ENCODE peak calls at places on chromosomes 3 and 15, in ten cellular contexts. One of them, this sample, is unnamed. For H3K4me1, the result is how much of the 10 kb centered on the place peaks cover.

GRCh38 chr3:105598047-105598796 is 231.5 kb downstream of the ALCAM start:
- DNase-seq in heart left ventricle: no peak
- DNase-seq in tibial nerve: no peak
- DNase-seq in prostate gland: no peak
- DNase-seq in HCT116: peak
- DNase-seq in right lobe of liver: no peak
- DNase-seq in sigmoid colon: no peak
- DNase-seq in spleen: no peak
- DNase-seq in GM12878: no peak
- DNase-seq in stomach: no peak
- DNase-seq in this sample: no peak

GRCh38 chr15:77527164-77527778 is 105.4 kb downstream of the LINGO1 start:
- DNase-seq in spleen: peak
- DNase-seq in right lobe of liver: peak
- DNase-seq in tibial nerve: no peak
- DNase-seq in heart left ventricle: peak
- DNase-seq in HCT116: no peak
- DNase-seq in stomach: peak
- DNase-seq in sigmoid colon: peak
- DNase-seq in prostate gland: no peak
- DNase-seq in GM12878: no peak
- DNase-seq in this sample: peak

GRCh38 chr3:170052398-170052797 is 14.6 kb downstream of the GPR160 start:
- DNase-seq in spleen: no peak
- DNase-seq in HCT116: no peak
- DNase-seq in tibial nerve: no peak
- DNase-seq in right lobe of liver: no peak
- DNase-seq in sigmoid colon: no peak
- DNase-seq in heart left ventricle: no peak
- DNase-seq in prostate gland: no peak
- DNase-seq in GM12878: no peak
- DNase-seq in stomach: no peak
- DNase-seq in this sample: no peak

GRCh38 chr15:70385052-70385451 is 287.3 kb upstream of the TLE3 start:
- DNase-seq in HCT116: no peak
- DNase-seq in stomach: no peak
- DNase-seq in GM12878: no peak
- DNase-seq in prostate gland: no peak
- DNase-seq in sigmoid colon: no peak
- DNase-seq in tibial nerve: no peak
- DNase-seq in spleen: no peak
- DNase-seq in right lobe of liver: no peak
- DNase-seq in heart left ventricle: no peak
- DNase-seq in this sample: no peak

GRCh38 chr3:120450914-120451669 is at the start of gene FSTL1:
- DNase-seq in heart left ventricle: peak
- DNase-seq in sigmoid colon: peak
- DNase-seq in spleen: peak
- DNase-seq in tibial nerve: peak
- DNase-seq in HCT116: no peak
- DNase-seq in right lobe of liver: no peak
- DNase-seq in stomach: no peak
- DNase-seq in GM12878: no peak
- DNase-seq in prostate gland: peak
- DNase-seq in this sample: peak

GRCh38 chr15:44711089-44711355 is at the start of gene PATL2:
- DNase-seq in right lobe of liver: no peak
- DNase-seq in prostate gland: no peak
- DNase-seq in spleen: no peak
- DNase-seq in stomach: no peak
- DNase-seq in GM12878: no peak
- DNase-seq in HCT116: no peak
- DNase-seq in heart left ventricle: no peak
- DNase-seq in sigmoid colon: no peak
- DNase-seq in tibial nerve: no peak
- DNase-seq in this sample: no peak

GRCh38 chr3:109874900-109875735 is 537.8 kb upstream of the DPPA4 start:
- DNase-seq in heart left ventricle: no peak
- DNase-seq in GM12878: no peak
- DNase-seq in tibial nerve: no peak
- DNase-seq in stomach: no peak
- DNase-seq in prostate gland: no peak
- DNase-seq in right lobe of liver: no peak
- DNase-seq in spleen: no peak
- DNase-seq in HCT116: no peak
- DNase-seq in sigmoid colon: no peak
- DNase-seq in this sample: no peak

GRCh38 chr15:97968380-97968779 is 7.9 kb downstream of the ARRDC4 start:
- DNase-seq in GM12878: no peak
- DNase-seq in prostate gland: no peak
- DNase-seq in HCT116: no peak
- DNase-seq in spleen: no peak
- DNase-seq in stomach: no peak
- DNase-seq in sigmoid colon: no peak
- DNase-seq in right lobe of liver: no peak
- DNase-seq in tibial nerve: no peak
- DNase-seq in heart left ventricle: no peak
- DNase-seq in this sample: no peak

GRCh38 chr15:45919806-45920205 is 285.0 kb downstream of the SQOR start:
- DNase-seq in heart left ventricle: no peak
- DNase-seq in HCT116: no peak
- DNase-seq in right lobe of liver: no peak
- DNase-seq in spleen: no peak
- DNase-seq in GM12878: no peak
- DNase-seq in stomach: no peak
- DNase-seq in prostate gland: no peak
- DNase-seq in tibial nerve: no peak
- DNase-seq in sigmoid colon: no peak
- DNase-seq in this sample: no peak

GRCh38 chr15:64337761-64338160 is 18.2 kb downstream of the CSNK1G1 start:
- DNase-seq in GM12878: no peak
- DNase-seq in tibial nerve: no peak
- DNase-seq in right lobe of liver: no peak
- DNase-seq in spleen: no peak
- DNase-seq in sigmoid colon: no peak
- DNase-seq in prostate gland: no peak
- DNase-seq in HCT116: no peak
- DNase-seq in stomach: no peak
- DNase-seq in heart left ventricle: no peak
- DNase-seq in this sample: no peak

GRCh38 chr15:38691951-38692788 is 127.6 kb upstream of the RASGRP1 start:
- DNase-seq in GM12878: no peak
- DNase-seq in spleen: no peak
- DNase-seq in sigmoid colon: no peak
- DNase-seq in HCT116: no peak
- DNase-seq in prostate gland: no peak
- DNase-seq in stomach: no peak
- DNase-seq in heart left ventricle: no peak
- DNase-seq in right lobe of liver: no peak
- DNase-seq in tibial nerve: no peak
- DNase-seq in this sample: no peak

GRCh38 chr15:95624100-95624499 is 706.4 kb upstream of the NR2F2 start:
- DNase-seq in tibial nerve: no peak
- DNase-seq in GM12878: no peak
- DNase-seq in stomach: no peak
- DNase-seq in spleen: no peak
- DNase-seq in heart left ventricle: no peak
- DNase-seq in right lobe of liver: no peak
- DNase-seq in prostate gland: no peak
- DNase-seq in HCT116: no peak
- DNase-seq in sigmoid colon: no peak
- DNase-seq in this sample: no peak

GRCh38 chr3:132210476-132211346 is 106.5 kb upstream of the ACP3 start:
- DNase-seq in spleen: no peak
- DNase-seq in stomach: peak
- DNase-seq in right lobe of liver: no peak
- DNase-seq in prostate gland: peak
- DNase-seq in heart left ventricle: no peak
- DNase-seq in GM12878: no peak
- DNase-seq in HCT116: peak
- DNase-seq in sigmoid colon: no peak
- DNase-seq in tibial nerve: no peak
- DNase-seq in this sample: peak

GRCh38 chr3:49255686-49256085 is 21.3 kb downstream of the C3orf62 start:
- DNase-seq in prostate gland: no peak
- DNase-seq in HCT116: no peak
- DNase-seq in tibial nerve: no peak
- DNase-seq in spleen: no peak
- DNase-seq in sigmoid colon: peak
- DNase-seq in stomach: no peak
- DNase-seq in heart left ventricle: no peak
- DNase-seq in right lobe of liver: no peak
- DNase-seq in GM12878: no peak
- DNase-seq in this sample: no peak

GRCh38 chr3:196273655-196274054 is 13.9 kb downstream of the PCYT1A start:
- DNase-seq in spleen: no peak
- DNase-seq in GM12878: no peak
- DNase-seq in right lobe of liver: no peak
- DNase-seq in tibial nerve: no peak
- DNase-seq in prostate gland: no peak
- DNase-seq in sigmoid colon: no peak
- DNase-seq in HCT116: no peak
- DNase-seq in heart left ventricle: no peak
- DNase-seq in stomach: no peak
- DNase-seq in this sample: no peak

GRCh38 chr3:185815391-185816282 is 9.2 kb downstream of the IGF2BP2 start:
- DNase-seq in sigmoid colon: no peak
- DNase-seq in right lobe of liver: no peak
- DNase-seq in heart left ventricle: no peak
- DNase-seq in prostate gland: no peak
- DNase-seq in tibial nerve: no peak
- DNase-seq in stomach: no peak
- DNase-seq in spleen: no peak
- DNase-seq in GM12878: no peak
- DNase-seq in HCT116: no peak
- DNase-seq in this sample: no peak

DNA sequence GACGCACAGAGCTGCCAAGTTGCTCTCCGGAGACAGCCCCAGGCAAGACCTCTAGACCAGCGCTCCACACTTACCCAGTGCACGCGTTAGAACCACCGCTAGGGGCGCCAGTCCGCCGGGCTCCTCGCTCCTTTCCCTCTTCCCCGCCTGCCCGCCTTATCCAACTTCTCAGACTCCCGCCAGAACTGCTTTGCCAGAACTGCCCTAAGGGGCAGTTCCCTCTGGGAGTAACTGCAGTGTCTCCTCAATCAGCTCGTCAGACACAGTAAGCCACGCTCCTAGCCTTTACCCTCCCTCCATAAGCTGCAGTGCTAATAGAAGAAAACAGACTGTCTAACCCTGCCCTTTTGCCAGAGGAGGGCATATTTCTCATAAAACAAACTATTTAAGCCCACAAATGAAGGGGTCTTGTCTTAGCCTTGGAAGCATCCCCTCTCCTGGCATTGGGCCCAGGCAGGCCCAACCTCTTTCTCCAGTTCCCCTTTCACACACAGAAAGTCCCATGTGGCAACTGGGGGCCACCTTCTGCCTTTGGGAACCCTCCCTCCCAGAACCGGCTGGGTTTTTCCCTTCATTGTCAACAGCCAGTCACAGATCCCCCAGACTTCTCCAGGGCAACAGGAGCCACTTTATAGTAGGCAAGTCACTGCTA is 3.7 kb downstream of the BMF start:
- DNase-seq in tibial nerve: peak
- DNase-seq in stomach: peak
- DNase-seq in HCT116: peak
- DNase-seq in spleen: peak
- DNase-seq in prostate gland: peak
- DNase-seq in right lobe of liver: peak
- DNase-seq in GM12878: no peak
- DNase-seq in sigmoid colon: peak
- DNase-seq in heart left ventricle: peak
- DNase-seq in this sample: peak
- H3K4me3 ChIP-seq in tibial nerve: no peak
- H3K4me3 ChIP-seq in stomach: peak
- H3K4me3 ChIP-seq in HCT116: no peak
- H3K4me3 ChIP-seq in spleen: peak
- H3K4me3 ChIP-seq in prostate gland: no peak
- H3K4me3 ChIP-seq in right lobe of liver: no peak
- H3K4me3 ChIP-seq in GM12878: peak
- H3K4me3 ChIP-seq in sigmoid colon: peak
- H3K4me3 ChIP-seq in heart left ventricle: no peak
- H3K4me3 ChIP-seq in this sample: peak

DNA sequence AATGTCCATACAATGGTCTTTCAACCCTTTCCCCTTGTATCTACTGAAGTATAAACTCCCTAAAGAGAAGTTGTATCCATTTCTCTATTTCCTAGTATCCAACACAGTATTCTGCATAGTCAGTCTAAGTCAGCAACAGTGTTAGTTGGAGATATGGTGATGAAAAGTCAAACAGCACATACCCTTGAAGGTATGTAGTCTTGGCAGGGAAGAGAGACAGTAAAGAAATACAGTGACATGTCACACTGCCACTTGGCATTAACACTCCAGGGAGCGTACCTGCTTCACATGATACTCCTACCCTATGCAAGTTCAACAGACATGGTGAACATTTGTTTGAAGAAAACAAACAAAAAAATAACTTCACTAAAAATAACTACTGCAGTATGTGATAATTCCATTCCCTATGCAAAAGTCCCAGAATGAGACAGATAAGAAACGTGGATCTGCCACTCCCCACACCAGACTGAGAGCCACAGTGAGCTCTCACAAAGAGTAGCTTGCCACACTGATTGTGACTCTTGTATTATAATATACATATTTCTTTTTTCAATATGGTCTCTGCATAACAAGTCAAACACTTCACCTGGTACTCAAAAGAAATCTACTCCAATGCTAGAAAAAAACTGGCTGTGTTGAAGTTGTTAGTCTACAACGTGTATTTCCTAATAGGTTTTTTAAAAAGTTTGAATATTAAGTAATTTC is 5.9 kb downstream of the PDCD10 start:
- DNase-seq in right lobe of liver: no peak
- DNase-seq in tibial nerve: no peak
- DNase-seq in stomach: no peak
- DNase-seq in sigmoid colon: no peak
- DNase-seq in HCT116: no peak
- DNase-seq in GM12878: no peak
- DNase-seq in spleen: no peak
- DNase-seq in heart left ventricle: no peak
- DNase-seq in prostate gland: no peak
- DNase-seq in this sample: no peak
- TF ChIP-seq POLR2A in right lobe of liver: no peak
- TF ChIP-seq POLR2A in tibial nerve: no peak
- TF ChIP-seq POLR2A in stomach: no peak
- TF ChIP-seq POLR2A in sigmoid colon: no peak
- TF ChIP-seq POLR2A in HCT116: no peak
- TF ChIP-seq POLR2A in GM12878: no peak
- TF ChIP-seq POLR2A in spleen: no peak
- TF ChIP-seq POLR2A in heart left ventricle: no peak
- TF ChIP-seq POLR2A in prostate gland: no peak
- TF ChIP-seq POLR2A in this sample: no peak

GRCh38 chr3:143826296-143826695 is 22.0 kb downstream of the SLC9A9 start:
- DNase-seq in spleen: no peak
- DNase-seq in sigmoid colon: no peak
- DNase-seq in prostate gland: peak
- DNase-seq in stomach: no peak
- DNase-seq in tibial nerve: no peak
- DNase-seq in right lobe of liver: no peak
- DNase-seq in heart left ventricle: peak
- DNase-seq in HCT116: no peak
- DNase-seq in GM12878: no peak
- DNase-seq in this sample: no peak
- H3K4me1 ChIP-seq in spleen: under half
- H3K4me1 ChIP-seq in sigmoid colon: under half
- H3K4me1 ChIP-seq in prostate gland: under half
- H3K4me1 ChIP-seq in stomach: under half
- H3K4me1 ChIP-seq in tibial nerve: under half
- H3K4me1 ChIP-seq in right lobe of liver: under half
- H3K4me1 ChIP-seq in heart left ventricle: under half
- H3K4me1 ChIP-seq in HCT116: under half
- H3K4me1 ChIP-seq in GM12878: under half
- H3K4me1 ChIP-seq in this sample: under half

GRCh38 chr3:50610181-50610971 is 1.2 kb downstream of the CISH start:
- DNase-seq in GM12878: no peak
- DNase-seq in spleen: no peak
- DNase-seq in heart left ventricle: no peak
- DNase-seq in sigmoid colon: no peak
- DNase-seq in stomach: peak
- DNase-seq in HCT116: no peak
- DNase-seq in right lobe of liver: no peak
- DNase-seq in tibial nerve: no peak
- DNase-seq in prostate gland: no peak
- DNase-seq in this sample: peak
- H3K4me3 ChIP-seq in GM12878: peak
- H3K4me3 ChIP-seq in spleen: peak
- H3K4me3 ChIP-seq in heart left ventricle: peak
- H3K4me3 ChIP-seq in sigmoid colon: peak
- H3K4me3 ChIP-seq in stomach: peak
- H3K4me3 ChIP-seq in HCT116: peak
- H3K4me3 ChIP-seq in right lobe of liver: peak
- H3K4me3 ChIP-seq in tibial nerve: peak
- H3K4me3 ChIP-seq in prostate gland: peak
- H3K4me3 ChIP-seq in this sample: peak

This sample was measured in thyroid gland.